ENCODE peak calls at places on chromosomes 5 and 9, in six cellular contexts. M is CD8-positive, alpha-beta memory T cell; A is hepatocyte; K is OCI-LY7; B is pancreas; C is CD4-positive, alpha-beta memory T cell. X is an unnamed sample. For H3K4me1, the result is how much of the 10 kb centered on the place peaks cover.

GRCh38 chr5:37638897-37639296 is 200.9 kb downstream of the GDNF start:
- DNase-seq in M (no peak), A (no peak), K (no peak), B (no peak), C (no peak), X (no peak)

GRCh38 chr9:98539954-98540353 is 168.8 kb downstream of the GABBR2 start:
- DNase-seq in M (no peak), A (no peak), K (no peak), B (no peak), C (no peak), X (no peak)

GRCh38 chr5:35236770-35237169 is 6.5 kb upstream of the PRLR start:
- DNase-seq in M (no peak), A (no peak), K (no peak), B (no peak), C (no peak), X (no peak)

GRCh38 chr9:79221084-79221483 is 350.7 kb upstream of the TLE4 start:
- DNase-seq in M (no peak), A (peak), K (no peak), B (no peak), C (no peak), X (no peak)

GRCh38 chr9:86413966-86414880 is 60.0 kb upstream of the TUT7 start:
- DNase-seq in M (no peak), A (peak), K (peak), B (no peak), C (peak), X (no peak)

GRCh38 chr5:106254784-106255183 is 1416.0 kb downstream of the EFNA5 start:
- DNase-seq in M (no peak), A (no peak), K (no peak), B (no peak), C (no peak), X (no peak)

GRCh38 chr5:139982975-139983240 is 60.2 kb downstream of the NRG2 start:
- DNase-seq in M (no peak), A (no peak), K (no peak), B (no peak), C (no peak), X (no peak)

GRCh38 chr9:20760246-20760901 is 76.3 kb downstream of the FOCAD start:
- DNase-seq in M (no peak), A (no peak), K (no peak), B (no peak), C (no peak), X (no peak)

GRCh38 chr9:91905958-91906585 is 44.0 kb downstream of the ROR2 start:
- DNase-seq in M (peak), A (no peak), K (peak), B (no peak), C (peak), X (peak)

GRCh38 chr5:116727248-116727647 is 152.6 kb upstream of the SEMA6A start:
- DNase-seq in M (no peak), A (no peak), K (no peak), B (no peak), C (no peak), X (no peak)

GRCh38 chr5:86917117-86917579 is 299.4 kb downstream of the COX7C start:
- DNase-seq in M (no peak), A (peak), K (peak), B (no peak), C (peak), X (no peak)

GRCh38 chr5:15009420-15009819 is 137.8 kb upstream of the ANKH start:
- DNase-seq in M (no peak), A (peak), K (no peak), B (no peak), C (no peak), X (no peak)

GRCh38 chr5:42591026-42591425 is 165.6 kb upstream of the CCDC152 start:
- DNase-seq in M (no peak), A (peak), K (no peak), B (no peak), C (no peak), X (no peak)

GRCh38 chr5:80182802-80183645 is 72.8 kb downstream of the SERINC5 start:
- DNase-seq in M (no peak), A (no peak), K (peak), B (no peak), C (no peak), X (no peak)

GRCh38 chr9:5478214-5478613 is 27.9 kb downstream of the CD274 start:
- DNase-seq in M (no peak), A (no peak), K (no peak), B (no peak), C (no peak), X (no peak)

GRCh38 chr5:158451983-158452710 is 593.2 kb upstream of the CLINT1 start:
- DNase-seq in M (no peak), A (no peak), K (no peak), B (no peak), C (no peak), X (no peak)

GRCh38 chr5:93990504-93991085 is 249.2 kb upstream of the POU5F2 start:
- DNase-seq in M (no peak), A (no peak), K (no peak), B (no peak), C (no peak), X (no peak)

GRCh38 chr9:79670269-79670961 is 98.7 kb downstream of the TLE4 start:
- DNase-seq in M (no peak), A (no peak), K (no peak), B (no peak), C (no peak), X (no peak)

GRCh38 chr5:180315762-180316212 is 23.9 kb upstream of the MAPK9 start:
- DNase-seq in M (peak), A (peak), K (peak), B (peak), C (peak), X (peak)

GRCh38 chr9:128266868-128267590 is 8.8 kb downstream of the GOLGA2 start:
- DNase-seq in M (no peak), A (no peak), K (no peak), B (no peak), C (no peak), X (no peak)

GRCh38 chr5:58940446-58940845 is 357.6 kb downstream of the RAB3C start:
- DNase-seq in M (no peak), A (peak), K (no peak), B (no peak), C (no peak), X (no peak)

GRCh38 chr9:97501177-97501971 is at the start of gene TMOD1:
- DNase-seq in M (peak), A (peak), K (no peak), B (peak), C (no peak), X (peak)

GRCh38 chr5:174147551-174147950 is 102.0 kb downstream of the NSG2 start:
- DNase-seq in M (no peak), A (no peak), K (no peak), B (no peak), C (no peak), X (no peak)

GRCh38 chr5:132915681-132916080 is 42.2 kb downstream of the LEAP2 start:
- DNase-seq in M (no peak), A (no peak), K (peak), B (no peak), C (no peak), X (no peak)

GRCh38 chr5:165877475-165877874 is 2372.1 kb downstream of the MAT2B start:
- DNase-seq in M (no peak), A (no peak), K (no peak), B (no peak), C (no peak), X (no peak)

GRCh38 chr5:135615171-135615570 is 36.4 kb upstream of the CXCL14 start:
- DNase-seq in M (no peak), A (no peak), K (no peak), B (no peak), C (no peak), X (no peak)

GRCh38 chr5:78127875-78128274 is 166.6 kb downstream of the AP3B1 start:
- DNase-seq in M (no peak), A (no peak), K (peak), B (no peak), C (no peak), X (no peak)

DNA sequence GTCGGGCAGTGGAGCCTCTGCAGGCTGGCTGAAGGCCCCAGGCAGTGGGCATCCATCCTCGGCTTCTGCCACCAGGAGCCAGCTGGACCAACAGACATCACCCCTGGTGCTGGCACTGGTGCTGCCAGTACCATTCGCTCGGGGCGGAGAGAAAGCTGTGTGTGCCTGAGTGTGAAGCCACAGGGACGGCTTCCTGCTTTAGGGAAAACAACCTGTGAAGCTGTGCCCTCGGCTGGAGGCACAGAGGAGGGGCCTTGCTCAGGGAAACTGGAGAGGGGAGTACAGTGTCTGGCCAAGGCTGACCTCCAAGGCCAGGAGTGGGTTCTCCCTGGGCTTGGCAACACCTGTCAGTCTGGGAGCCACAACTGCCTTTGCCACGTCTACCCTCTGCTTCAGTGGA is 38.3 kb downstream of the NEK6 start:
- DNase-seq in M (no peak), A (no peak), K (no peak), B (no peak), C (no peak), X (no peak)
- H3K4me1 ChIP-seq in M (under half), A (under half), K (under half), B (under half), C (under half), X (under half)

DNA sequence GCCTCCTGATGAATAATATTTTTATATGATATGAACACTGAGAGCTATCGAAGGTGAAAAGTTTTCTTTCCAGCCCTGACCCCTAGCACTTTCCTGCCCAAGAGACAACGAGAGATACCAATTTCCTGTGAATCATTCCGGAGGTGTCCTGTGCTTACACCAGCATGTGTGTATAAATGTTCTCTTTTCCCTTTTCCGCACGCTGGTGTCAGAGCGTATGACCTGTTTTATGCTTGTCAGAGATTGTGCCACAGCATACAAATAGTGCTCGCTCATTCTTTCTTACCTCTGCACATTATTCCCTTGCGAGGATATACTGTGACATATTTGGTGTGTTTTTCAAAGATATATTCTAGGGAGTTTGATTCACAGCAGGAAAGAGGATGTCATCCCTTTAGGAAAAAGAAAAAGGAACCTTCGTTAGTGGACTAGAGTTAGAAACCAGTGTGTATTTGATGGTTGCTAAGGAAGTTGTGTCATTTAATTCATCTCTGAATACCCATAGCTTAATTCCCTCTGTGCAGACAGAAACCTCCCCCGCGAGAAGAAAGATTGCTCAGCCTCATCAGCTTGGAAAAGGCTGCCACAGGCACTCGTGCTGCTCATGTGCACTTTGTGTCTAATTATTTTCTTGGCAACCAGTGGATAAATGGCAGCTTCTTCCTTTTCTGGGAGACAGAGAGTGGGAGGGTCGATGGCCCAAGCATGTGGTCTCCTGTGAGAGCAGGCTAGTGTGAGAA is 14.8 kb upstream of the CCIN start:
- DNase-seq in M (no peak), A (no peak), K (no peak), B (no peak), C (no peak), X (no peak)
- H3K4me1 ChIP-seq in M (under half), A (under half), K (under half), B (under half), C (half or more), X (under half)

GRCh38 chr9:38068616-38068865 is 486 bp downstream of the SHB start:
- DNase-seq in M (no peak), A (peak), K (peak), B (no peak), C (peak), X (no peak)

GRCh38 chr9:38067611-38067891 is 1.5 kb downstream of the SHB start:
- DNase-seq in M (no peak), A (no peak), K (no peak), B (peak), C (no peak), X (no peak)

GRCh38 chr9:38066907-38067610 is 2.0 kb downstream of the SHB start:
- DNase-seq in M (no peak), A (peak), K (no peak), B (peak), C (no peak), X (no peak)

GRCh38 chr9:38067892-38068615 is 973 bp downstream of the SHB start:
- DNase-seq in M (no peak), A (peak), K (no peak), B (peak), C (peak), X (no peak)

DNA sequence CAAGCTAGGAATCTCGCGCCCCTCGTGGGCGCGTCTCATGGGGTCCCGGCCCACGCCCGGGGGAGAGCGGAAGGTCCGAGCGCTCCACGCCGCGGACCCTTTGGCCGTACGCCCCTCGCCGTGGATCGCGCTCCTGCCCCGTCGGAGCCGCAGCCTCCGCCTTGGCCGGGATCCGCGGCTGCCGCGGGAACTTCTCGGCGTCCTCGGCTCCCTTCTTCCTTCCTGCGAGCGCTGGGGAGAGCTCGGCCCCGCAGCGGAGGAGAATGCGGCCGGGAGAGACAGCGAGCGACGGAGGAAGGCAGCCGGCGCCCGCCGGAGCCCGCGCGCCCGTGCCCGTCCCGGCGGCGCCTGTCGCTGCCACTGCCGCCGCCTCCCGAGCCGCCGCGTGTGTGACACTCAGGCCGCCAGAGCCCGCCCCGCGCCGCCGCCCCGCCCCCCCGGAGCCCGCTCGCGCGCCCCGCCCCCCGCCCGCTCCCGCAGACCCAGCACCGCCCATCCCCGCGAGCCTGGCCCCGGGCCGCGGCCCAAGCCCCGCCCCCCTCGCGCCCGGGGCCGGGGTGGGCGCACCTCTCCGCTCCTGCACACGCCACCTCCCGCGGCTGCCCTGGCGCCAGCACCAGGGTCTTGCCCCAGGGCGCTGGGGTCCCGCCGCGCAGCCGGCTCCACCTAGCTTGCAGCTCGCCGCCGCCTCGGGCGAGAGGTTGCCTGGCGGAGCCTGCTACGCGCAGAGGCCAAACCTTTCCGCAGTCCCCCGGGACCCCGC is at the start of gene SHB:
- DNase-seq in M (peak), A (peak), K (peak), B (peak), C (peak), X (peak)
- H3K4me1 ChIP-seq in M (under half), A (under half), K (under half), B (under half), C (under half), X (under half)

GRCh38 chr5:107469485-107469884 is 201.3 kb downstream of the EFNA5 start:
- DNase-seq in M (no peak), A (no peak), K (no peak), B (no peak), C (no peak), X (no peak)

GRCh38 chr5:107467137-107467932 is 203.4 kb downstream of the EFNA5 start:
- DNase-seq in M (no peak), A (peak), K (no peak), B (no peak), C (no peak), X (no peak)

GRCh38 chr5:107469064-107469463 is 201.7 kb downstream of the EFNA5 start:
- DNase-seq in M (no peak), A (no peak), K (no peak), B (no peak), C (no peak), X (no peak)

GRCh38 chr5:107470007-107470582 is 200.6 kb downstream of the EFNA5 start:
- DNase-seq in M (no peak), A (no peak), K (no peak), B (no peak), C (no peak), X (no peak)

GRCh38 chr5:107468286-107468685 is 202.5 kb downstream of the EFNA5 start:
- DNase-seq in M (no peak), A (no peak), K (no peak), B (no peak), C (no peak), X (no peak)
- H3K4me1 ChIP-seq in M (under half), A (under half), K (half or more), B (under half), C (under half), X (under half)

GRCh38 chr5:172648008-172648359 is 6.9 kb downstream of the NEURL1B start:
- DNase-seq in M (no peak), A (peak), K (no peak), B (no peak), C (no peak), X (no peak)

GRCh38 chr5:172646716-172647285 is 5.7 kb downstream of the NEURL1B start:
- DNase-seq in M (no peak), A (peak), K (no peak), B (no peak), C (no peak), X (no peak)

GRCh38 chr5:172645271-172645670 is 4.2 kb downstream of the NEURL1B start:
- DNase-seq in M (no peak), A (no peak), K (no peak), B (no peak), C (no peak), X (no peak)

GRCh38 chr5:172647341-172648007 is 6.4 kb downstream of the NEURL1B start:
- DNase-seq in M (no peak), A (no peak), K (no peak), B (no peak), C (no peak), X (no peak)

DNA sequence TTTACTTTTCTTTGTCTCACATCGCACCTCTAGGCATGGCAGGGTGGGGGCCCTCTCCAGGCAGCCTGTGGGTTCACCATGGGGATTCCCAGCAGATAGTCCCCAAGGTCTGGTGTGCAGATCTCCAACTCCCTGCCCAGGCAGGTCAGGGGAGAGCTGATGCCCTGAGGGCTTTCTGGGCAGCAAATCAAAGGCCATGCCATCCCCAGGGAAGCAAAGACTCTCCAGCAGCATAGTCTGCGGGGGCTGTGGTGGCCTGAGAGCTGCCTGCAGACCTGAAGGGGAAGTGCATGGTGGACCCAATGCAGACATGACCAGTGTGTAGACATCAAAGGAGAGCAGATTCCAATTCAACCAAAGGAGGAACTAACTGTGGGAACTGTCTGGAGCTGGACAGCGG is 7.7 kb downstream of the NEURL1B start:
- DNase-seq in M (no peak), A (no peak), K (no peak), B (no peak), C (no peak), X (no peak)
- H3K4me1 ChIP-seq in M (under half), A (under half), K (under half), B (under half), C (under half), X (under half)

GRCh38 chr9:130530932-130531331 is 48.4 kb upstream of the FUBP3 start:
- DNase-seq in M (no peak), A (no peak), K (no peak), B (no peak), C (no peak), X (no peak)
- H3K4me1 ChIP-seq in M (under half), A (under half), K (under half), B (under half), C (under half), X (under half)

GRCh38 chr5:124700333-124700732 is 46.1 kb downstream of the ZNF608 start:
- DNase-seq in M (no peak), A (no peak), K (no peak), B (no peak), C (no peak), X (no peak)

GRCh38 chr5:124701873-124702272 is 44.6 kb downstream of the ZNF608 start:
- DNase-seq in M (no peak), A (no peak), K (peak), B (no peak), C (no peak), X (no peak)

GRCh38 chr5:124703995-124704394 is 42.4 kb downstream of the ZNF608 start:
- DNase-seq in M (no peak), A (no peak), K (no peak), B (no peak), C (no peak), X (no peak)

GRCh38 chr5:124700930-124701458 is 45.4 kb downstream of the ZNF608 start:
- DNase-seq in M (no peak), A (no peak), K (no peak), B (no peak), C (no peak), X (no peak)

DNA sequence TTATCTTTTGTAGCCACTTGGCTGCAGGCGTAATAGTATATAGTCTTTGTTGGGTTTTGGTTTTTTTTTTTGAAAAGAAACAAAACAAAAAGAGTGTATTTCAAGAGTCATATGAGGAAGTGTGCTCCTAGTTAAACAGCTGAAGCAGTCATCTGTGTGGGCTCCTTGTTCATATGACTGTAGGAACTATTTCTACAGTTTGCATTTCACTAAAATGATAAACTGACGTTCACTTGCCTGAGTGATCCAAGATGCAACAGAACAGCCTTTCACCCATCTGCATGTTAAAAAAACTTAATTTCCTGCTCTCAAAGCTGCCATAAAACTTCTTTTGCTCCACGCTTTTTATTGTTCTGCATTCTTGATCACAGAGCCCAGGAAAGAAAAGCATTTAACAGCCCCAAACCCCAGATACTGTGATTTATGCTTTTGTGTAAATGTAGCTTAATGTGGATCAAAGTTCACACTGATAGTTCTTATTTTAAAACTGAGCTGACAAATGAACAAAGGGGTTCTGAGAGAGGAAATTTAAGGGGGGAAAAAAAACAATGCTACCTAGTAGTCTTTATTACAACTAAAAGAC is 43.9 kb downstream of the ZNF608 start:
- DNase-seq in M (no peak), A (peak), K (peak), B (no peak), C (no peak), X (no peak)
- H3K4me1 ChIP-seq in M (under half), A (half or more), K (half or more), B (under half), C (under half), X (under half)

GRCh38 chr5:16072616-16073015 is 107.0 kb downstream of the MARCHF11 start:
- DNase-seq in M (no peak), A (no peak), K (no peak), B (no peak), C (no peak), X (no peak)
- H3K4me1 ChIP-seq in M (under half), A (under half), K (under half), B (under half), C (under half), X (under half)

X was measured in effector memory CD4-positive, alpha-beta T cell.